ENCODE peak calls at places on chromosomes 12 and 14, in seven cellular contexts. L, T, B, V, H, W and Z are unnamed samples. For H3K36me3, H3K27me3 and H3K9me3, the result is how much of the 10 kb centered on the place peaks cover.

GRCh38 chr12:125882141-125882540 is 816.9 kb downstream of the AACS start:
- DNase-seq in W (no peak), B (no peak), V (no peak), H (no peak), L (no peak), T (no peak), Z (no peak)

GRCh38 chr12:66603981-66604380 is 74.9 kb downstream of the GRIP1 start:
- DNase-seq in V (no peak), W (no peak), L (no peak), T (no peak), H (no peak), B (no peak), Z (no peak)

GRCh38 chr12:113422030-113422900 is at the start of gene SDSL:
- DNase-seq in B (peak), V (peak), W (peak), H (peak), T (peak), L (peak), Z (peak)

GRCh38 chr14:38950676-38951075 is 152.4 kb downstream of the SEC23A start:
- DNase-seq in T (no peak), L (no peak), W (no peak), V (no peak), B (no peak), H (no peak), Z (no peak)

GRCh38 chr12:546920-547845 is 87.4 kb downstream of the B4GALNT3 start:
- DNase-seq in V (peak), H (peak), L (peak), W (peak), B (peak), T (no peak), Z (peak)

GRCh38 chr14:32913725-32914124 is 25.0 kb upstream of the NPAS3 start:
- DNase-seq in L (no peak), T (no peak), H (no peak), B (no peak), V (no peak), W (no peak), Z (no peak)

GRCh38 chr14:99982449-99983250 is 82.6 kb upstream of the EVL start:
- DNase-seq in L (peak), T (peak), B (peak), V (peak), W (peak), H (peak), Z (peak)

GRCh38 chr12:114916531-114916930 is 232.6 kb upstream of the TBX3 start:
- DNase-seq in T (no peak), B (no peak), L (peak), W (no peak), V (no peak), H (peak), Z (no peak)

GRCh38 chr14:96090441-96091148 is 51.4 kb downstream of the C14orf132 start:
- DNase-seq in W (peak), B (peak), V (peak), L (peak), H (no peak), T (peak), Z (no peak)

GRCh38 chr12:67760586-67761275 is 112.2 kb downstream of the DYRK2 start:
- DNase-seq in T (no peak), L (no peak), H (peak), B (peak), W (no peak), V (no peak), Z (no peak)

GRCh38 chr12:19130224-19131019 is 889 bp downstream of the PLEKHA5 start:
- DNase-seq in V (peak), T (no peak), B (peak), W (peak), H (peak), L (no peak), Z (peak)

GRCh38 chr14:51333901-51334432 is 93.9 kb downstream of the TMX1 start:
- DNase-seq in H (no peak), T (no peak), L (no peak), B (no peak), V (peak), W (no peak), Z (no peak)

GRCh38 chr14:37232907-37233481 is 35.3 kb downstream of the MIPOL1 start:
- DNase-seq in V (no peak), W (no peak), B (peak), H (no peak), L (peak), T (no peak), Z (no peak)

GRCh38 chr14:101889366-101889765 is 75.0 kb upstream of the DYNC1H1 start:
- DNase-seq in H (peak), V (no peak), L (no peak), W (no peak), B (no peak), T (no peak), Z (no peak)

GRCh38 chr12:132672678-132673077 is 14.5 kb downstream of the POLE start:
- DNase-seq in H (no peak), L (no peak), V (no peak), B (peak), W (no peak), T (no peak), Z (no peak)

GRCh38 chr12:132672116-132672515 is 15.0 kb downstream of the POLE start:
- DNase-seq in L (no peak), V (no peak), T (no peak), W (no peak), H (peak), B (no peak), Z (no peak)

GRCh38 chr12:132675753-132676152 is 11.4 kb downstream of the POLE start:
- DNase-seq in B (no peak), L (no peak), W (no peak), V (no peak), H (no peak), T (no peak), Z (no peak)

GRCh38 chr12:132673288-132674179 is 13.6 kb downstream of the POLE start:
- DNase-seq in T (no peak), L (no peak), H (no peak), V (no peak), W (no peak), B (no peak), Z (no peak)

DNA sequence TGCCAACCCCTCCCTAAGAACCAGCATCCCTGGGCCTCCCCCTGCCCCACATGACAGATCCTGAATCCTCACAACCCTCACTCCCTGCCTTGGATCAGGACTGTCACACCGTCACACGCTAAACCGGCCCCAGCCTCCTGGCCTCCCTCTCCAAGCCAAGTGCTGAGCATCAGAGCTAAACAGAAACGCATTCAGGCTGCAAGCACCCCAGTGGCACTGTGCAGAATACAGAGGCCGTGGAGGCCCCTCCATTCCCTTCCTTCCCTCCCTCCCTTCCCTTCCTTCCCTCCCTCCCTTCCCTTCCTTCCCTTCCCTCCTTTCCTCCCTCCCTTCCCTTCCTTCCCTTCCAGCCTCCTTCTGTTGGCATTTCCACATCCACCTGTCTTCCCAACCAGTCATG is 12.6 kb downstream of the POLE start:
- DNase-seq in B (no peak), L (no peak), H (no peak), W (no peak), T (no peak), V (no peak), Z (no peak)
- H3K36me3 ChIP-seq in B (under half), L (under half), H (half or more), W (under half), T (half or more), V (under half), Z (under half)

DNA sequence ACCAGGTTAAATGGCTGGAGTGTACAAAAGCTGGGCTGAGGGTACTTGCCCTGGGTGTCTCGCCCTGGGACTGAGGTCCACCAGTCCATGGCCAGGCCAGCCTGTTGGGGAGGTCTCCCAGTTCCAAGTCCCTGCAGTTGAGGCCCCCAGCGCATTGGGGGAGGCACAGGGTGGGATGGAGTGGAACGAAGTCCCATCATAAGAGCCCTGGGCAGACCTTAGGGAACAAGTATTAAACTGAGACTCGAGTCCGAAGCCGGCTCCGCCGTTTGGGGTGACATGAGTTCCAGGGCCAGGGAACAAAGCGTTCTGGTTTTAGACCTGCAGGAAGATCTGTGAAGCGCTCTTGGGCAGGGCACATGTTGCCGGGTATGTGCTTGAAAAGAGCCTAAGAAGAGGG is 84.7 kb downstream of the ALG10 start:
- DNase-seq in T (no peak), H (no peak), V (no peak), L (no peak), B (no peak), W (no peak), Z (no peak)
- H3K27me3 ChIP-seq in T (under half), H (under half), V (under half), L (under half), B (under half), W (under half), Z (under half)

GRCh38 chr14:23626946-23627345 is 9.2 kb upstream of the DHRS2 start:
- DNase-seq in B (no peak), V (no peak), T (no peak), W (no peak), L (no peak), H (peak), Z (no peak)
- H3K9me3 ChIP-seq in B (under half), V (under half), T (under half), W (under half), L (under half), H (half or more), Z (under half)

GRCh38 chr14:31110872-31111271 is 84.7 kb upstream of the STRN3 start:
- DNase-seq in T (no peak), H (no peak), B (peak), V (no peak), L (peak), W (no peak), Z (no peak)
- H3K36me3 ChIP-seq in T (half or more), H (half or more), B (half or more), V (under half), L (under half), W (under half), Z (under half)

DNA sequence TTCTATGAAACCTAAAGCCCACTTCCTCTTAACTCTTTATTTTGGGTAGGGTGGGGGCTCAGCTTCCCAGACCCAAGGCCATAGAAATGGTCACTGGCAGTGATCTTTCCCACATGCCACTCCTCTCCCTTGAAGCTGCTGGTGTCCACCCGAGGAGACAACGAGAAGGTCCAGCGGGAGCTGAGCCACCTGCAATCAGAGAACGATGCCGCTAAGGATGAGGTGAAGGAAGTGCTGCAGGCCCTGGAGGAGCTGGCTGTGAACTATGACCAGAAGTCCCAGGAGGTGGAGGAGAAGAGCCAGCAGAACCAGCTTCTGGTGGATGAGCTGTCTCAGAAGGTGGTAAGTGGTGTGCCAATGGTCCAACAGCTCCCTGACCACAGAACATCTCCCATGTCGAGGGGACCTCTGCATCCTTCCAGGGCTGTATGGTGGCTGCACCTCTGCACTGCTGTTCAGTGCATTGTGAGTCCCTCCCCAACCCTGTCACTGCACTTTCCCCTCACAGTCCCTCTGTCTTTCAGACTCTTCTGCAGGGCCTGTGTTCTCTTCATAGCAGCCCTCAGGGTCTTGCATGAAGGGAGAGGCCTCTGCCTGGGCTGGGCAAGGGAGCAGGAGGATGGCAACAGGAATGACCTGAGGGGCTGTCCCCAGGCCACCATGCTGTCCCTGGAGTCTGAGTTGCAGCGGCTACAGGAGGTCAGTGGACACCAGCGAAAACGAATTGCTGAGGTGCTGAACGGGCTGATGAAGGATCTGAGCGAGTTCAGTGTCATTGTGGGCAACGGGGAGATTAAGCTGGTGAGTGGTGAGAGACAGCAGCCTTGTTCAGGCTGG is 18.8 kb upstream of the PIP4K2C start:
- DNase-seq in B (no peak), V (no peak), W (no peak), T (no peak), L (no peak), H (no peak), Z (no peak)
- H3K27me3 ChIP-seq in B (under half), V (under half), W (under half), T (under half), L (under half), H (under half), Z (under half)